ENCODE peak calls at places on chromosomes 12 and 14, in ten cellular contexts. D is adrenal gland, U is K562, P is BJ, G is mucosa of descending colon, F is fibroblast of mammary gland, L is transverse colon, Y is heart right ventricle, W is uterus, K is left ventricle myocardium inferior. Z is an unnamed sample.

GRCh38 chr12:120290541-120291312 is 976 bp downstream of the RNU4-2 start:
- DNase-seq in D (peak), U (peak), P (no peak), G (no peak), F (peak), L (peak), Y (no peak), W (no peak), K (no peak), Z (peak)

GRCh38 chr12:50659690-50660424 is 104.0 kb upstream of the ATF1 start:
- DNase-seq in D (no peak), U (no peak), P (no peak), G (no peak), F (no peak), L (peak), Y (no peak), W (no peak), K (no peak), Z (peak)

GRCh38 chr14:92515510-92516343 is 2.1 kb downstream of the RIN3 start:
- DNase-seq in D (no peak), U (no peak), P (no peak), G (peak), F (no peak), L (no peak), Y (no peak), W (no peak), K (no peak), Z (no peak)

GRCh38 chr12:131066886-131067490 is 113.3 kb downstream of the ADGRD1 start:
- DNase-seq in D (no peak), U (no peak), P (no peak), G (no peak), F (no peak), L (no peak), Y (peak), W (peak), K (peak), Z (no peak)

GRCh38 chr14:103279129-103280025 is 54.7 kb upstream of the EIF5 start:
- DNase-seq in D (peak), U (no peak), P (no peak), G (no peak), F (no peak), L (no peak), Y (peak), W (peak), K (no peak), Z (no peak)

GRCh38 chr14:102527255-102528232 is 18.0 kb upstream of the ANKRD9 start:
- DNase-seq in D (no peak), U (no peak), P (no peak), G (peak), F (peak), L (peak), Y (no peak), W (no peak), K (no peak), Z (peak)

GRCh38 chr12:102300824-102301461 is 103.3 kb upstream of the PMCH start:
- DNase-seq in D (no peak), U (peak), P (no peak), G (no peak), F (peak), L (no peak), Y (no peak), W (no peak), K (no peak), Z (peak)

GRCh38 chr14:75334191-75335051 is 55.8 kb downstream of the FOS start:
- DNase-seq in D (peak), U (no peak), P (no peak), G (peak), F (no peak), L (peak), Y (peak), W (no peak), K (peak), Z (no peak)

GRCh38 chr14:80055912-80056801 is 155.1 kb downstream of the DIO2 start:
- DNase-seq in D (peak), U (peak), P (no peak), G (no peak), F (peak), L (peak), Y (no peak), W (peak), K (no peak), Z (peak)

GRCh38 chr12:63989301-63989845 is 144.9 kb downstream of the SRGAP1 start:
- DNase-seq in D (no peak), U (no peak), P (no peak), G (no peak), F (peak), L (no peak), Y (no peak), W (peak), K (no peak), Z (no peak)

GRCh38 chr14:54652188-54652889 is 85.4 kb downstream of the SAMD4A start:
- DNase-seq in D (peak), U (no peak), P (peak), G (peak), F (peak), L (peak), Y (peak), W (peak), K (peak), Z (peak)

GRCh38 chr12:3587402-3588013 is 96.5 kb downstream of the PRMT8 start:
- DNase-seq in D (no peak), U (peak), P (no peak), G (no peak), F (no peak), L (no peak), Y (no peak), W (no peak), K (no peak), Z (no peak)

GRCh38 chr12:57772429-57773322 is at the start of gene EEF1AKMT3:
- DNase-seq in D (peak), U (peak), P (no peak), G (peak), F (peak), L (peak), Y (peak), W (peak), K (peak), Z (peak)

DNA sequence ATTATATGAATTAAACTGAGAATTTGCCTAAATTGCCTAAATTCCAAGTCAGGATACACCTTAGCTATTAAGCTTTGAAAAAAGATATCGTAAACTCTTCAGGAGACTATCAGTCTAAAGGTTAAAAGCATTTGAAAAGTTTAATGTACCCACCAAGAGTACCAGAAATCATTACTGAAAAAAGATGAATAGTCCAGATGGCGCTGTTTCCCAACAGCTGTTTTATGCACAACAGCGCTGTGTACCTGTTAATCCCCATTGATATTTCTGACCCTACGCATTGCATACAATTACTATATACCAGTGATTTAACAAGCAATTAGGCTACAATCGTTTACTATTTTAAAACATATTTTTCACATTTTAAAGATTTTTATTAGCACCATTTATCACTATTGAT is 185.0 kb downstream of the PLCZ1 start:
- DNase-seq in D (no peak), U (no peak), P (no peak), G (no peak), F (no peak), L (no peak), Y (no peak), W (no peak), K (no peak), Z (peak)
- TF ChIP-seq CTCF in D (no peak), U (no peak), P (peak), G (no peak), F (no peak), L (no peak), Y (peak), W (no peak), K (peak), Z (no peak)

DNA sequence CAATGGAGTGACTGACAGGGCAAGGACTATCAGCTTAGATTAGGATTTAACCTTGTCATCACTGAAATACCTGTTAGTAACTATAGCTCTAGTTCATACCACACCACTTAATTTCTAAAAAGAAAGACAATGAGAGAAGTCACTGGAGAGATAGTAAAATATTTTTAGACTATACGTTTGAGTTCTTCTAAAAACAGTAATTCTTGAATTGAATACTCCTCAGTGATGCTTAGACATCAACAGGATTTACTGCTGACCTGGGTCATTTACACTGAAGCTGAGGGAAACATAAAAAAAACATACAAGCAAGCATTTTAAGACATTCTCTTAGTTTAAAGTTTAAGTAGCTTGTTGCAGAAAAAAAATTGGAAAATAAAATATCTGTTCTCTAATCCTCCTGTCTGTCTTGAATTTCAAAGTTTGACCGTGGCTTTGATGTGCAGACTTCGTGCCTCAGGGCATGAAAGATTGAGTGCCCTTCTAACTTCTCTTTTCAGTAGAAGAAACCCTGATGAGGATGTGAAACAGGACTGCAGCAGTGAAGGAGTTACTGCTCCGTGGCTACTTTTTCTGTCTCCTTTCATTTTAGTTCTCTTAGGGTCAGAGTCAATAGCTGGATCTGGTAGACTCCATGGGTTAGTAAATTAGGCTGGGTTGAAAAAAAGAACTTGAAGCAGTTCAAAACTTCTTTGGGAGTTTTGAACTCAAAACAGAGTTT is 172.2 kb downstream of the PTPRO start:
- DNase-seq in D (no peak), U (no peak), P (no peak), G (no peak), F (no peak), L (no peak), Y (no peak), W (no peak), K (no peak), Z (no peak)
- H3K4me3 ChIP-seq in D (no peak), U (no peak), P (no peak), G (no peak), F (no peak), L (no peak), Y (no peak), W (no peak), K (no peak), Z (no peak)

GRCh38 chr14:69363055-69363454 is 35.0 kb downstream of the ERH start:
- DNase-seq in D (peak), U (no peak), P (no peak), G (no peak), F (peak), L (no peak), Y (peak), W (no peak), K (peak), Z (no peak)
- TF ChIP-seq CTCF in D (peak), U (no peak), P (peak), G (no peak), F (peak), L (no peak), Y (peak), W (peak), K (peak), Z (no peak)

DNA sequence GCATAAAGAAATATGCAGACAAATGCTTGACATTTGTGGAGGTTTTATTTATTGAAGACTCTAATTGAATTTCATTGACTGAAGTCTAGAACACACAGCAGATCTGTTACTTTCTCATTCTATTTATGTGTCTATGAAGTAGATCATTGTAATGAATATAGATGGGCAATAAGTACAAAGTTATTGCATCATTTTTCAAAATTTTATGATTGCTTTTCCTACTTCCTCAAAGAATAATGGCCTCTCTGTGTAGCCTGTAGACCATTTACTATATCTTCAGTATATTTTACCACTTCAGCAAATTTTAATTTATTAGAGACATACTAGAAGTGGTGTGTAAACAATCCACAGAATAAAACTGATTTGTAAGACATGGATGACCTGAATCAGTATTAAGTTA is 291.8 kb upstream of the FAR2 start:
- DNase-seq in D (no peak), U (no peak), P (no peak), G (no peak), F (no peak), L (no peak), Y (no peak), W (no peak), K (no peak), Z (no peak)
- H3K4me3 ChIP-seq in D (no peak), U (no peak), P (no peak), G (no peak), F (no peak), L (no peak), Y (no peak), W (no peak), K (no peak), Z (no peak)

GRCh38 chr14:98761993-98762392 is 510.0 kb downstream of the BCL11B start:
- DNase-seq in D (no peak), U (no peak), P (no peak), G (no peak), F (no peak), L (no peak), Y (no peak), W (no peak), K (no peak), Z (no peak)
- TF ChIP-seq CTCF in D (no peak), U (no peak), P (no peak), G (no peak), F (no peak), L (no peak), Y (no peak), W (no peak), K (no peak), Z (no peak)

GRCh38 chr14:93974299-93974698 is 2.1 kb downstream of the ASB2 start:
- DNase-seq in D (no peak), U (no peak), P (no peak), G (no peak), F (no peak), L (no peak), Y (no peak), W (no peak), K (no peak), Z (no peak)
- H3K4me3 ChIP-seq in D (no peak), U (no peak), P (no peak), G (no peak), F (no peak), L (no peak), Y (peak), W (peak), K (peak), Z (no peak)

DNA sequence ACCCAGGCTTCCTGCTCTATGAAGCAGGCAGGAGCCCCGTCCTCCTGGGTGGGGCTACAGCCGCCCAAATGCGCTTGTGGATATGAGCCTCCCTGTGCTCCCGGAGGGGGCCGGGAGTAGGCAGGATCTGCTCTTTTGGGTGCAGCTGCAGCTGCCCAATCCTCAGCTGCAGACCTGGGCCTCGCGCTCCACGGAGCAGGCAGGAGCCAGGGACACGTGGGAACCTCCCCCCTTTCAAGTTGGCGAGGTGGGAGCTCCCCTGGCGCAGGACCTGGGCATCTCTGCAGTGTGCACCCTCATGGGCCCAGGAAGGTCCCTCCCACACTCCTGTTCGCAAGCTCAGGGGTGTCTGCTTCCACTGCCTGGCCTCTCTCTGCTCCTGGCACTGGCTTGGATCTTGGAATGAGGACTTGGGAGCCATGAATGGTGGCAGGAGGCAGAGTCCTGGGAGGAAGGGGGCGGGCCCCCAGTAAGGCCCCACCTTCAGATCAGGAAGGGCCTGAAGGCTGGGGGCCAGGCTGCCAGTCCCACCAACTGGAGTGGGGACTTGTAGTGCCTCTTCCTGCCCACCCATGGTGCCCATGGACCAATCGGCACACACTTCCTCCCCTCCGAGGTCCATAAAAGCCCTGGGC is 61.3 kb downstream of the KLRG1 start:
- DNase-seq in D (no peak), U (no peak), P (no peak), G (no peak), F (no peak), L (no peak), Y (no peak), W (no peak), K (no peak), Z (no peak)
- TF ChIP-seq CTCF in D (no peak), U (no peak), P (no peak), G (no peak), F (no peak), L (no peak), Y (no peak), W (no peak), K (no peak), Z (no peak)

Z was measured in epithelial cell of esophagus.